ENCODE peak calls at places on chromosomes 2 and 18, in nine cellular contexts. Q, A, U, E, V, H, N, Z and X are unnamed samples.

GRCh38 chr2:210376618-210377175 is 61.7 kb upstream of the MYL1 start:
- DNase-seq in Q (no peak), A (no peak), U (no peak), E (no peak), V (no peak), H (no peak), N (no peak), Z (no peak), X (no peak)

GRCh38 chr2:101286684-101287083 is 21.8 kb downstream of the RNF149 start:
- DNase-seq in Q (no peak), A (no peak), U (no peak), E (no peak), V (no peak), H (no peak), N (no peak), Z (no peak), X (no peak)

GRCh38 chr2:22382439-22383169 is 1002.4 kb upstream of the KLHL29 start:
- DNase-seq in Q (no peak), A (no peak), U (no peak), E (no peak), V (no peak), H (no peak), N (no peak), Z (no peak), X (no peak)

GRCh38 chr2:73859721-73860586 is 31.2 kb downstream of the STAMBP start:
- DNase-seq in Q (no peak), A (peak), U (no peak), E (no peak), V (no peak), H (no peak), N (no peak), Z (no peak), X (peak)

GRCh38 chr2:226743911-226744310 is 55.7 kb downstream of the IRS1 start:
- DNase-seq in Q (no peak), A (peak), U (no peak), E (no peak), V (no peak), H (no peak), N (no peak), Z (no peak), X (no peak)

GRCh38 chr18:26436176-26437031 is 111.9 kb downstream of the KCTD1 start:
- DNase-seq in Q (no peak), A (peak), U (no peak), E (no peak), V (no peak), H (no peak), N (no peak), Z (no peak), X (no peak)

GRCh38 chr2:174120346-174120745 is 128.0 kb downstream of the OLA1 start:
- DNase-seq in Q (no peak), A (peak), U (no peak), E (no peak), V (no peak), H (no peak), N (no peak), Z (no peak), X (peak)

GRCh38 chr2:231394201-231395141 is 1.0 kb upstream of the B3GNT7 start:
- DNase-seq in Q (no peak), A (no peak), U (no peak), E (no peak), V (peak), H (no peak), N (no peak), Z (no peak), X (no peak)

GRCh38 chr2:106575955-106576354 is 88.8 kb downstream of the CD8B2 start:
- DNase-seq in Q (no peak), A (peak), U (peak), E (no peak), V (no peak), H (no peak), N (no peak), Z (peak), X (no peak)

GRCh38 chr2:181470815-181471214 is 13.6 kb downstream of the ITGA4 start:
- DNase-seq in Q (no peak), A (no peak), U (no peak), E (no peak), V (no peak), H (no peak), N (no peak), Z (no peak), X (no peak)

GRCh38 chr2:239308696-239309397 is 92.0 kb downstream of the HDAC4 start:
- DNase-seq in Q (peak), A (peak), U (no peak), E (no peak), V (no peak), H (no peak), N (peak), Z (peak), X (no peak)

GRCh38 chr2:29174937-29175336 is 59.7 kb downstream of the CLIP4 start:
- DNase-seq in Q (peak), A (no peak), U (no peak), E (no peak), V (no peak), H (no peak), N (no peak), Z (no peak), X (no peak)

GRCh38 chr18:58793361-58793760 is 71.3 kb upstream of the ZNF532 start:
- DNase-seq in Q (peak), A (peak), U (no peak), E (no peak), V (no peak), H (no peak), N (no peak), Z (no peak), X (no peak)

GRCh38 chr18:60865801-60866200 is 467.4 kb upstream of the CDH20 start:
- DNase-seq in Q (no peak), A (no peak), U (no peak), E (no peak), V (no peak), H (no peak), N (no peak), Z (no peak), X (no peak)

GRCh38 chr18:48702346-48703032 is 163.7 kb downstream of the CTIF start:
- DNase-seq in Q (no peak), A (no peak), U (no peak), E (no peak), V (no peak), H (no peak), N (no peak), Z (no peak), X (peak)

GRCh38 chr2:86392873-86393272 is 48.3 kb upstream of the KDM3A start:
- DNase-seq in Q (no peak), A (no peak), U (no peak), E (no peak), V (no peak), H (no peak), N (no peak), Z (no peak), X (no peak)

GRCh38 chr2:107698861-107699260 is 127.8 kb upstream of the RGPD4 start:
- DNase-seq in Q (no peak), A (peak), U (no peak), E (no peak), V (no peak), H (no peak), N (no peak), Z (no peak), X (no peak)

GRCh38 chr2:174546519-174547506 is 50.8 kb downstream of the WIPF1 start:
- DNase-seq in Q (no peak), A (peak), U (no peak), E (no peak), V (peak), H (peak), N (no peak), Z (peak), X (peak)

GRCh38 chr2:56229397-56230060 is 45.7 kb downstream of the CCDC85A start:
- DNase-seq in Q (no peak), A (no peak), U (no peak), E (no peak), V (no peak), H (no peak), N (no peak), Z (no peak), X (no peak)

GRCh38 chr2:239821694-239822075 is 203.5 kb downstream of the NDUFA10 start:
- DNase-seq in Q (no peak), A (no peak), U (no peak), E (no peak), V (no peak), H (no peak), N (no peak), Z (no peak), X (no peak)

GRCh38 chr2:8966123-8966908 is 37.2 kb downstream of the MBOAT2 start:
- DNase-seq in Q (no peak), A (peak), U (no peak), E (no peak), V (no peak), H (no peak), N (no peak), Z (no peak), X (no peak)

GRCh38 chr2:68653538-68653982 is 10.2 kb downstream of the PROKR1 start:
- DNase-seq in Q (no peak), A (peak), U (no peak), E (no peak), V (no peak), H (peak), N (no peak), Z (no peak), X (peak)

GRCh38 chr2:204917089-204917701 is 371.9 kb downstream of the PARD3B start:
- DNase-seq in Q (no peak), A (no peak), U (no peak), E (no peak), V (no peak), H (no peak), N (no peak), Z (no peak), X (no peak)

GRCh38 chr18:79944126-79944731 is 7.2 kb downstream of the SLC66A2 start:
- DNase-seq in Q (no peak), A (peak), U (no peak), E (peak), V (no peak), H (no peak), N (peak), Z (no peak), X (peak)

GRCh38 chr2:217924346-217924901 is 78.4 kb downstream of the TNS1 start:
- DNase-seq in Q (no peak), A (no peak), U (no peak), E (no peak), V (no peak), H (no peak), N (no peak), Z (no peak), X (no peak)

GRCh38 chr2:37458133-37458532 is 113.7 kb downstream of the QPCT start:
- DNase-seq in Q (no peak), A (no peak), U (no peak), E (no peak), V (no peak), H (no peak), N (no peak), Z (no peak), X (no peak)

GRCh38 chr18:58054041-58054733 is 10.2 kb downstream of the NEDD4L start:
- DNase-seq in Q (no peak), A (peak), U (no peak), E (peak), V (no peak), H (no peak), N (no peak), Z (no peak), X (no peak)

GRCh38 chr2:89775885-89776284 is 1084.4 kb downstream of the RPIA start:
- DNase-seq in Q (no peak), A (no peak), U (no peak), E (no peak), V (no peak), H (no peak), N (no peak), Z (no peak), X (no peak)

GRCh38 chr2:101396352-101396717 is 9.0 kb upstream of the CREG2 start:
- DNase-seq in Q (no peak), A (peak), U (no peak), E (no peak), V (no peak), H (no peak), N (peak), Z (no peak), X (no peak)

GRCh38 chr2:124081154-124081771 is 56.2 kb downstream of the CNTNAP5 start:
- DNase-seq in Q (no peak), A (no peak), U (no peak), E (no peak), V (no peak), H (no peak), N (no peak), Z (no peak), X (no peak)

GRCh38 chr2:232310189-232310588 is 68.4 kb upstream of the ALPP start:
- DNase-seq in Q (no peak), A (no peak), U (no peak), E (no peak), V (no peak), H (no peak), N (no peak), Z (no peak), X (peak)

GRCh38 chr2:10048501-10049171 is 5.3 kb downstream of the KLF11 start:
- DNase-seq in Q (no peak), A (peak), U (no peak), E (peak), V (peak), H (no peak), N (no peak), Z (peak), X (no peak)

GRCh38 chr2:42164046-42164445 is 5.1 kb upstream of the EML4 start:
- DNase-seq in Q (no peak), A (no peak), U (no peak), E (no peak), V (no peak), H (no peak), N (no peak), Z (no peak), X (no peak)

GRCh38 chr18:79588636-79589481 is 90.7 kb upstream of the CTDP1 start:
- DNase-seq in Q (peak), A (peak), U (peak), E (peak), V (no peak), H (no peak), N (peak), Z (no peak), X (no peak)

GRCh38 chr2:116687381-116687780 is 1127.1 kb upstream of the DDX18 start:
- DNase-seq in Q (no peak), A (no peak), U (no peak), E (no peak), V (no peak), H (no peak), N (no peak), Z (no peak), X (no peak)

GRCh38 chr2:46385786-46386577 is 88.8 kb downstream of the EPAS1 start:
- DNase-seq in Q (no peak), A (no peak), U (no peak), E (no peak), V (no peak), H (no peak), N (no peak), Z (peak), X (no peak)

GRCh38 chr18:47260138-47260923 is 8.9 kb upstream of the SKOR2 start:
- DNase-seq in Q (no peak), A (peak), U (peak), E (peak), V (no peak), H (peak), N (no peak), Z (no peak), X (peak)

GRCh38 chr2:203240491-203240890 is 1.7 kb downstream of the CYP20A1 start:
- DNase-seq in Q (no peak), A (no peak), U (no peak), E (no peak), V (peak), H (no peak), N (no peak), Z (no peak), X (no peak)

GRCh38 chr18:23964282-23965238 is 50.0 kb upstream of the TTC39C start:
- DNase-seq in Q (no peak), A (no peak), U (no peak), E (no peak), V (peak), H (no peak), N (no peak), Z (no peak), X (peak)
- TF ChIP-seq CTCF in Q (no peak), A (no peak), U (no peak), E (no peak), V (no peak), H (no peak), N (no peak), Z (no peak), X (peak)

GRCh38 chr2:126145752-126146151 is 510.2 kb upstream of the GYPC start:
- DNase-seq in Q (no peak), A (no peak), U (no peak), E (no peak), V (no peak), H (no peak), N (no peak), Z (no peak), X (no peak)
- TF ChIP-seq CTCF in Q (no peak), A (no peak), U (no peak), E (no peak), V (no peak), H (no peak), N (no peak), Z (no peak), X (no peak)

DNA sequence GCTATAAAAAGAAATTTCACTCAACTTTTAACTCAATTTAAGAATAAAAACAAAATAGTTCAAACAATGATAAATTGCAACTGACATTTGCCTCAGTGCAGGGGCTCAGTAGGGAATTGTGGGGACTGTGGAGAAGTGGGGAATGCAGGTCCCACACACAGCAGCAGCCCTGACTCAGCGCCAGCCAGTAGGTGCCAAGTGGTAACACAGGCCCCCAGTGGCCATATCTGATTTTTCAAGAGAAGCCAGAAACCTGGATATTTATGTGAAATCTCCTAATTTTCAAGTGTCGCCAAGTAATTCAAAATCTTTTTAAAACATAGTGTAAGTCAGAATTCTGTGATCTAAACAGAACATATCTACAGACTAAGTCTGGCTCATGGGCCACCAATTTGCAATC is 186.3 kb downstream of the EN1 start:
- DNase-seq in Q (no peak), A (no peak), U (no peak), E (no peak), V (no peak), H (no peak), N (no peak), Z (no peak), X (no peak)
- TF ChIP-seq CTCF in Q (no peak), A (no peak), U (no peak), E (no peak), V (no peak), H (no peak), N (no peak), Z (no peak), X (no peak)

DNA sequence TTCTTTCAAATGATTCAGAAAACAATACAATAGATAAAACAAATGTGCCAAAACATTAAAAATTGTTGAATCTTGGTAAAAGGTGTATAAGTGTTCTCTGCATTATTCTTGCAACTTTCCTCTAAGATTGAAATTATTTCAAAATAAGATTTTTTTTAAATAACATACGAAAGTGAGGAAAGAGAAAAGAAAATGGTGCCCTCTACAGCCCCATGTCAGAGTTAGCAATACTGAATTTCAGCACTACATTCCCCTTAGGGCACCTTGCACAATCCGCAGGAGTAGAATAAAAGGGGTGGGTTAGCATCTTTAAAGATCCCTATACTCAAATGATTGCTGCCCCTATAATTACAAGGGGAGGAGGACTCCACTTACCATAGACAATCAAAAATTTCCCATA is 433.7 kb downstream of the BCL11A start:
- DNase-seq in Q (no peak), A (no peak), U (no peak), E (no peak), V (no peak), H (no peak), N (no peak), Z (no peak), X (no peak)
- TF ChIP-seq CTCF in Q (no peak), A (no peak), U (no peak), E (no peak), V (peak), H (no peak), N (no peak), Z (no peak), X (no peak)

GRCh38 chr2:237483018-237483731 is 3.9 kb upstream of the MLPH start:
- DNase-seq in Q (no peak), A (peak), U (no peak), E (peak), V (no peak), H (no peak), N (no peak), Z (no peak), X (no peak)
- TF ChIP-seq CTCF in Q (peak), A (peak), U (no peak), E (no peak), V (no peak), H (no peak), N (no peak), Z (peak), X (no peak)